ENCODE peak calls at places on chromosomes 7 and 10, in four cellular contexts. X is HT1080, C is right cardiac atrium, A is colonic mucosa. S is an unnamed sample.

GRCh38 chr10:63576501-63576900 is 55.3 kb downstream of the REEP3 start:
- DNase-seq in X (peak; percentile 8), C (no peak), A (no peak), S (no peak)

GRCh38 chr10:48536916-48537890 is 67.7 kb downstream of the ARHGAP22 start:
- DNase-seq in X (no peak), C (no peak), A (peak; percentile 4), S (no peak)

GRCh38 chr7:158746957-158747356 is 42.4 kb upstream of the NCAPG2 start:
- DNase-seq in X (no peak), C (no peak), A (no peak), S (no peak)

GRCh38 chr10:34526186-34526585 is 288.9 kb downstream of the PARD3 start:
- DNase-seq in X (peak; percentile 89), C (no peak), A (no peak), S (no peak)

GRCh38 chr7:11329626-11330025 is 356.0 kb downstream of the PHF14 start:
- DNase-seq in X (no peak), C (no peak), A (no peak), S (no peak)

GRCh38 chr10:59857049-59857448 is 49.3 kb downstream of the CCDC6 start:
- DNase-seq in X (no peak), C (no peak), A (no peak), S (no peak)

GRCh38 chr10:117762819-117763172 is 220.2 kb downstream of the EMX2 start:
- DNase-seq in X (peak; percentile 15), C (no peak), A (no peak), S (no peak)

GRCh38 chr10:80356563-80356999 is at the start of the genes DYDC1 and DYDC2:
- DNase-seq in X (no peak), C (peak; percentile 81), A (peak; percentile 45), S (peak; percentile 85)

GRCh38 chr10:12531305-12531738 is 182.0 kb downstream of the CAMK1D start:
- DNase-seq in X (no peak), C (peak; percentile 74), A (peak; percentile 23), S (peak; percentile 23)

GRCh38 chr10:126504051-126504760 is 115.9 kb upstream of the ADAM12 start:
- DNase-seq in X (peak; percentile 65), C (peak; percentile 46), A (peak; percentile 24), S (peak; percentile 56)

GRCh38 chr10:3525832-3526449 is 259.1 kb downstream of the KLF6 start:
- DNase-seq in X (peak; percentile 94), C (no peak), A (peak; percentile 26), S (peak; percentile 39)

GRCh38 chr10:121681982-121682687 is 83.9 kb upstream of the FGFR2 start:
- DNase-seq in X (no peak), C (no peak), A (no peak), S (no peak)

GRCh38 chr7:86295526-86295925 is 348.2 kb upstream of the GRM3 start:
- DNase-seq in X (no peak), C (no peak), A (no peak), S (no peak)

GRCh38 chr10:36017141-36017540 is 375.0 kb upstream of the FZD8 start:
- DNase-seq in X (no peak), C (no peak), A (no peak), S (no peak)